ENCODE peak calls at places on chromosomes 16 and 17, in five cellular contexts. F is cardiac muscle cell, N is colonic mucosa, L is testis, J is mammary epithelial cell. H is an unnamed sample. For H3K9me3 and H3K4me1, the result is how much of the 10 kb centered on the place peaks cover.

GRCh38 chr17:40707720-40708119 is 4.2 kb upstream of the KRT24 start:
- DNase-seq in J (no peak), L (no peak), N (peak), F (no peak), H (peak)

GRCh38 chr17:49387374-49388289 is 25.6 kb upstream of the ZNF652 start:
- DNase-seq in L (no peak), J (no peak), N (no peak), F (no peak), H (no peak)

GRCh38 chr17:48577946-48578615 is at the start of gene HOXB4:
- DNase-seq in J (peak), F (peak), L (peak), N (peak), H (peak)

GRCh38 chr17:39867891-39868553 is at the start of gene ZPBP2:
- DNase-seq in F (no peak), L (peak), J (no peak), N (no peak), H (no peak)

GRCh38 chr16:11309895-11310633 is 28.9 kb upstream of the PRM1 start:
- DNase-seq in L (peak), J (no peak), F (no peak), N (no peak), H (no peak)

GRCh38 chr17:19647697-19648474 is 665 bp upstream of the ALDH3A2 start:
- DNase-seq in F (peak), L (peak), J (peak), N (peak), H (peak)

GRCh38 chr17:68381076-68381900 is 76.0 kb downstream of the WIPI1 start:
- DNase-seq in F (no peak), L (no peak), J (peak), N (no peak), H (no peak)

GRCh38 chr16:24013733-24014645 is 178.2 kb downstream of the PRKCB start:
- DNase-seq in J (peak), F (no peak), L (no peak), N (peak), H (no peak)

GRCh38 chr17:13346996-13347762 is 254.6 kb downstream of the HS3ST3A1 start:
- DNase-seq in F (no peak), N (no peak), L (no peak), J (peak), H (no peak)

GRCh38 chr16:14291941-14292825 is 221.1 kb downstream of the MRTFB start:
- DNase-seq in N (no peak), L (peak), J (no peak), F (no peak), H (peak)

GRCh38 chr17:75109047-75109406 is 742 bp upstream of the ARMC7 start:
- DNase-seq in F (no peak), J (no peak), N (no peak), L (no peak), H (no peak)

GRCh38 chr17:7987112-7987893 is 15.1 kb upstream of the GUCY2D start:
- DNase-seq in N (no peak), J (no peak), L (no peak), F (no peak), H (no peak)

GRCh38 chr16:695355-696089 is 5.3 kb upstream of the WDR24 start:
- DNase-seq in J (peak), L (no peak), N (peak), F (peak), H (no peak)

GRCh38 chr17:64320613-64321553 is 57.8 kb upstream of the TEX2 start:
- DNase-seq in F (peak), L (peak), N (peak), J (peak), H (no peak)

GRCh38 chr16:4263504-4264436 is 9.1 kb downstream of the TFAP4 start:
- DNase-seq in F (peak), L (peak), N (peak), J (no peak), H (peak)

GRCh38 chr16:1152123-1152638 is 725 bp upstream of the CACNA1H start:
- DNase-seq in N (no peak), F (peak), J (no peak), L (no peak), H (no peak)

GRCh38 chr17:48244121-48244711 is 136.7 kb downstream of the SNX11 start:
- DNase-seq in F (no peak), L (no peak), J (no peak), N (peak), H (no peak)

GRCh38 chr16:22300427-22301071 is 3.3 kb downstream of the POLR3E start:
- DNase-seq in J (peak), L (peak), F (peak), N (peak), H (no peak)

GRCh38 chr17:39225974-39226683 is 384 bp upstream of the STAC2 start:
- DNase-seq in F (peak), N (peak), J (no peak), L (peak), H (peak)

GRCh38 chr16:7423436-7423941 is 90.8 kb downstream of the RBFOX1 start:
- DNase-seq in L (no peak), F (peak), J (no peak), N (no peak), H (no peak)

GRCh38 chr17:61486135-61487120 is 34.2 kb downstream of the TBX4 start:
- DNase-seq in J (no peak), L (no peak), F (peak), N (no peak), H (peak)

GRCh38 chr17:5826384-5826783 is 242.1 kb upstream of the NLRP1 start:
- DNase-seq in L (no peak), J (peak), F (no peak), N (no peak), H (no peak)

GRCh38 chr16:90037202-90037765 is 18.0 kb upstream of the DBNDD1 start:
- DNase-seq in J (no peak), L (peak), F (no peak), N (no peak), H (no peak)

GRCh38 chr17:74950207-74950606 is 14.5 kb downstream of the OTOP3 start:
- DNase-seq in J (no peak), N (no peak), F (no peak), L (no peak), H (no peak)

GRCh38 chr17:1643293-1643998 is 2.1 kb downstream of the SCARF1 start:
- DNase-seq in J (peak), L (peak), F (peak), N (peak), H (no peak)

GRCh38 chr16:55144656-55145055 is 179.3 kb upstream of the IRX6 start:
- DNase-seq in J (peak), F (no peak), N (no peak), L (no peak), H (no peak)

GRCh38 chr16:11099672-11100195 is 155.4 kb downstream of the CLEC16A start:
- DNase-seq in N (no peak), F (no peak), J (no peak), L (no peak), H (no peak)

GRCh38 chr17:74282587-74283370 is 8.7 kb downstream of the DNAI2 start:
- DNase-seq in L (no peak), F (no peak), N (no peak), J (peak), H (no peak)

GRCh38 chr16:79037429-79038373 is 562.8 kb downstream of the MAF start:
- DNase-seq in N (peak), J (no peak), L (no peak), F (no peak), H (no peak)

GRCh38 chr17:50712641-50713296 is 5.1 kb upstream of the ANKRD40 start:
- DNase-seq in J (no peak), N (no peak), F (no peak), L (no peak), H (no peak)

GRCh38 chr17:38881600-38882191 is 11.8 kb downstream of the LASP1 start:
- DNase-seq in L (peak), N (peak), F (peak), J (no peak), H (no peak)

GRCh38 chr16:18979936-18980335 is 3.8 kb upstream of the TMC7 start:
- DNase-seq in J (no peak), F (no peak), L (no peak), N (no peak), H (no peak)

GRCh38 chr16:75105306-75106061 is 11.1 kb downstream of the LDHD start:
- DNase-seq in F (no peak), L (no peak), J (no peak), N (peak), H (no peak)

DNA sequence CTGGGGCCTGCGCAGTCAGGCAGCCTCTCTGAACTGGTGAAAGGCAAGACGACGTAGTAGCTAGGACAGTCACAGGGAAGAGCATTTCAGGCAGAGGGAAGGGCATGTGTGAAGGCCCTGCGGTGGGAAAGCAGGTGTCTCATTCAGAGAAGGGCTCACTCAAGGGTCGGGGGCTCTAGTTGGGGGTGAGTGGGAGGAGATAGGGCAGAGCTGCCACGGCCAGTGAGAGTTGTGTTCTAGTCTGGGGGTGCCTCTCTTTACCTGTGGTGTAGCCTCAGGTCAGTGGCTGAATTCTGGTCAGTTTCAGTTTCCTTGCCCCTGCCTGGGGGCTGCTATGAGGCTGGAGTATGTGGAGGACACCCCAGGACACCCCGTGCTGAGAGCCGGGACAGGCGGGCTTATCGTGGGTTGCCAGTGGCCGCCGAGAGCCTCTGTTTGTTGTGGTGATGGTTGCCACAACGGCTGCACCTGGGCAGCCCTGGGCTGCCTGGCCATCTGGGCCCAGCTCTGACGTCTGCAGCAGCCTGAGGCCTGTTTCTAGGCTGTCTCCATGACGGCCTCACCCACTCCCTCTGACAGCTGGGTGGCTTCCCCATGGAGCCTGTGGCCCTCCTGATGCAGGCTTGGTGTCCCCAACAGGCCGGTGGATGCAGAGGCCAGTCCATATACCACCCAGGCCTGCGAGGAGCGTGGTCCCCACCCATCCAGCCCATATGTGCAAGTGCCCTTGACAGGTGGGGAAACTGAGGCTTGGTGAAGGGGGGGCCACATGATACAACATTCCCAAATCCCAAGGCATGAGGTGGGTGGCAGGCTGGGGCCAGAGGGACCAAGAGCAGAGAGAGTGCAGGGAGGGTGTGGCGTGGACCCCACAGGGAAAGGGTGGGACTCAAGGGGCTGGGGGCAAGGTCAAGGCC is 10.8 kb downstream of the MAP2K3 start:
- DNase-seq in N (no peak), F (no peak), J (peak), L (no peak), H (no peak)
- H3K9me3 ChIP-seq in N (under half), F (under half), J (under half), L (under half), H (under half)

DNA sequence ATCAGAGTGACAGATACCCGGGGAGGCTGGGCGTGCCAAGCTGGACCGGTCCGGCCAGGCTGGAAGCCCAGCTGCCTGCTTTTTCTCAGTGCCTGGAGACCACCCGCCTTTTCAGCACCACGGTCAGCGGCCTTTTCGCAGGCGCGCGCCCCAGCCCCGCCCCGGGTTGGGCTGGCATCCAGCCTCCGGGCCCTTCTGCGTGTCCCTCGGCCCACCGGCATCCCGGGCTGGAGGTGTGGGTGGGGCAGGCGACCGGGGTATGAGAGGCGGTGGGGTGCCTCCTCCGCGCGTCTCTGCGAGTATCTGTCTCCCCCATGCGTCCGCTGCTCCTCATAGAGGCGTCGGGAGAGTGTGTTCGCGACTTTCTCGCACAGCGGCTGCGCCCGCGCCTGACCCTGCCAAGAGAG is 102.5 kb downstream of the MRM1 start:
- DNase-seq in L (peak), N (peak), J (peak), F (peak), H (no peak)
- TF ChIP-seq CTCF in L (no peak), N (no peak), J (no peak), F (no peak), H (no peak)

DNA sequence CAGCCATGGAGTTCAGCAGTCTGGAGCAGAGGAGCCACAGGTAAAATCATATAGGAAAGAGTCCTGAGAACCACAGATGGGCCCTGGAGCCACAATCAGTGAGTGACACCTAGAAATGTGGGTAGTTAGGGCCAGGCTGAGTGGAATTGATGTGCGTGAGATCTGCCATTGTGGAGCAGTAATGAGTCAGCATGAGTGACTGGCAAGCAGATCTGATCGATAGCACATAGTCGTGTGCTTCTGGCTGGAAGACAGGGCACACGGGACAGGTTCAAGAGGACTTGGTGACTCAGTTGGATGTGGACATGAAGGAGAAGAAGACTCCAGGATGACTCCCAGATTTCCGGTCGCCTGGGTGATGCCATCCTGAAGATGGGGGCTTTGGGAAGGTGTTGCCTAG is 12.3 kb downstream of the ADORA2B start:
- DNase-seq in L (no peak), N (no peak), F (no peak), J (peak), H (no peak)
- H3K4me1 ChIP-seq in L (under half), N (under half), F (under half), J (under half), H (under half)

GRCh38 chr16:31913668-31914067 is 40.1 kb downstream of the ZNF267 start:
- DNase-seq in L (no peak), J (no peak), N (no peak), F (no peak), H (no peak)
- H3K9me3 ChIP-seq in L (under half), J (half or more), N (under half), F (under half), H (half or more)

GRCh38 chr16:50323335-50324011 is 45.3 kb downstream of the BRD7 start:
- DNase-seq in F (no peak), J (no peak), N (no peak), L (no peak), H (peak)
- TF ChIP-seq CTCF in F (peak), J (no peak), N (peak), L (no peak), H (no peak)

DNA sequence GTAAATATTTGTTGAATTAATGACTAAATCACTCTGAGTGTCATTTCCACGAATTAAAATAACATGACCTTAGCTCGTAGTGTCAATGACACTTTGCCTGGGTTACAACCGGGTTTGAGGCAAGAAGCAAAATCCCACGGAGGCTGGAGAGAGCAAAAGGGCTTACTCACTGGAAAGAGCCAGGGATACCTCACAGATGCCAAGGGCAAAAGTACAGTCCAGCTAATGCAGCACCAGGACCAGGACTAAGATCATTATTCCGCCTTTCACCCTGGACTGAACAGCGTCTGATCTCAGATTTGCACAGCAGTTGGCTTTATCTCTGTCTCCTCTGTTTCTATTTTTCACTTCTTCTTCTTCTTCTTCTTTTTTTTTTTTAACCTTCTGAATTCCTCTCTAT is 175.5 kb downstream of the SHISA9 start:
- DNase-seq in L (no peak), F (no peak), N (no peak), J (no peak), H (no peak)
- H3K4me1 ChIP-seq in L (under half), F (under half), N (under half), J (under half), H (under half)

H was measured in ascending aorta.